ENCODE peak calls at places on chromosomes 13 and 19, in nine cellular contexts. Z, R, V, S, E, M, J, T and N are unnamed samples.

GRCh38 chr19:32350492-32350891 is 5.1 kb downstream of the ZNF507 start:
- DNase-seq in E (no peak), M (no peak), T (no peak), V (no peak), Z (no peak), S (no peak), R (no peak), J (no peak), N (no peak)

GRCh38 chr13:89267734-89268133 is 1596.6 kb downstream of the SLITRK5 start:
- DNase-seq in E (no peak), R (no peak), V (no peak), S (no peak), Z (peak; percentile 5), T (no peak), M (peak; percentile 46), J (no peak), N (no peak)

GRCh38 chr19:46635920-46636761 is at the start of gene GNG8:
- DNase-seq in S (no peak), T (no peak), E (peak; percentile 27), J (no peak), Z (no peak), V (no peak), M (no peak), R (no peak), N (peak; percentile 43)

GRCh38 chr13:20160346-20161274 is at the start of gene GJA3:
- DNase-seq in R (no peak), Z (peak; percentile 40), E (peak; percentile 33), T (no peak), J (peak; percentile 64), M (peak; percentile 44), S (no peak), V (no peak), N (peak; percentile 6)

GRCh38 chr13:30779608-30780007 is 44.3 kb downstream of the ALOX5AP start:
- DNase-seq in J (no peak), T (no peak), S (no peak), E (no peak), M (no peak), V (no peak), Z (no peak), R (no peak), N (no peak)

GRCh38 chr13:91863699-91864098 is 465.3 kb downstream of the GPC5 start:
- DNase-seq in S (no peak), Z (no peak), M (no peak), J (no peak), T (no peak), V (no peak), R (no peak), E (no peak), N (no peak)

GRCh38 chr19:28633223-28634030 is 579.5 kb downstream of the UQCRFS1 start:
- DNase-seq in S (peak; percentile 76), R (peak; percentile 41), V (peak; percentile 6), J (peak; percentile 36), T (no peak), M (peak; percentile 49), E (no peak), Z (peak; percentile 13), N (no peak)

GRCh38 chr13:53398051-53398450 is 369.4 kb downstream of the OLFM4 start:
- DNase-seq in T (no peak), R (no peak), V (no peak), J (no peak), E (no peak), M (no peak), S (no peak), Z (no peak), N (no peak)

GRCh38 chr19:17951151-17952040 is 15.5 kb upstream of the KCNN1 start:
- DNase-seq in J (no peak), M (no peak), Z (no peak), S (no peak), T (no peak), R (no peak), E (no peak), V (no peak), N (no peak)

GRCh38 chr19:51726049-51726448 is 2.3 kb upstream of the HAS1 start:
- DNase-seq in V (no peak), E (no peak), S (no peak), J (no peak), R (peak; percentile 68), T (no peak), M (peak; percentile 77), Z (no peak), N (no peak)

GRCh38 chr13:33218426-33218825 is 67.1 kb downstream of the STARD13 start:
- DNase-seq in V (no peak), S (no peak), M (no peak), E (no peak), R (no peak), Z (no peak), T (no peak), J (no peak), N (no peak)
- H3K4me1 ChIP-seq in V (peaks cover 51% of the 10 kb centered on the region), S (no peaks in the 10 kb centered on the region), M (peaks cover 25% of the 10 kb centered on the region), E (no peaks in the 10 kb centered on the region), R (peaks cover 9% of the 10 kb centered on the region), Z (peaks cover 17% of the 10 kb centered on the region), T (peaks cover 78% of the 10 kb centered on the region), J (no peaks in the 10 kb centered on the region), N (no peaks in the 10 kb centered on the region)

GRCh38 chr19:19211499-19212432 is at the start of gene NCAN:
- DNase-seq in T (no peak), Z (no peak), V (no peak), J (no peak), M (no peak), R (no peak), E (no peak), S (no peak), N (no peak)

GRCh38 chr19:19214892-19215291 is 3.1 kb downstream of the NCAN start:
- DNase-seq in R (no peak), E (no peak), M (peak; percentile 23), J (no peak), S (peak; percentile 30), T (no peak), V (peak; percentile 59), Z (peak; percentile 59), N (no peak)

GRCh38 chr19:19213822-19214558 is 2.2 kb downstream of the NCAN start:
- DNase-seq in V (no peak), S (no peak), J (no peak), T (no peak), E (no peak), Z (no peak), M (no peak), R (no peak), N (no peak)

GRCh38 chr19:19215792-19216191 is 4.0 kb downstream of the NCAN start:
- DNase-seq in Z (no peak), S (no peak), M (no peak), V (no peak), E (no peak), R (no peak), J (no peak), T (no peak), N (no peak)

GRCh38 chr19:19212866-19213265 is 1.1 kb downstream of the NCAN start:
- DNase-seq in J (no peak), T (no peak), V (no peak), R (no peak), S (no peak), Z (no peak), E (no peak), M (no peak), N (no peak)
- H3K27ac ChIP-seq in J (no peak overlapping the region), T (no peak overlapping the region), V (no peak overlapping the region), R (no peak overlapping the region), S (no peak overlapping the region), Z (no peak overlapping the region), E (no peak overlapping the region), M (no peak overlapping the region), N (no peak overlapping the region)

GRCh38 chr19:54429545-54430227 is 14.4 kb downstream of the TTYH1 start:
- DNase-seq in V (no peak), S (no peak), E (no peak), M (no peak), R (no peak), J (no peak), Z (no peak), T (no peak), N (no peak)

GRCh38 chr19:54432144-54432738 is 16.8 kb upstream of the LENG8 start:
- DNase-seq in J (no peak), V (no peak), S (no peak), E (no peak), T (no peak), M (no peak), Z (no peak), R (no peak), N (no peak)

GRCh38 chr19:54429176-54429495 is 13.9 kb downstream of the TTYH1 start:
- DNase-seq in M (no peak), S (no peak), J (no peak), V (no peak), T (no peak), E (no peak), Z (no peak), R (no peak), N (no peak)

GRCh38 chr19:54430306-54431254 is 15.3 kb downstream of the TTYH1 start:
- DNase-seq in M (no peak), R (no peak), S (peak; percentile 26), J (peak; percentile 44), E (peak; percentile 26), V (peak; percentile 20), T (no peak), Z (peak; percentile 68), N (no peak)

DNA sequence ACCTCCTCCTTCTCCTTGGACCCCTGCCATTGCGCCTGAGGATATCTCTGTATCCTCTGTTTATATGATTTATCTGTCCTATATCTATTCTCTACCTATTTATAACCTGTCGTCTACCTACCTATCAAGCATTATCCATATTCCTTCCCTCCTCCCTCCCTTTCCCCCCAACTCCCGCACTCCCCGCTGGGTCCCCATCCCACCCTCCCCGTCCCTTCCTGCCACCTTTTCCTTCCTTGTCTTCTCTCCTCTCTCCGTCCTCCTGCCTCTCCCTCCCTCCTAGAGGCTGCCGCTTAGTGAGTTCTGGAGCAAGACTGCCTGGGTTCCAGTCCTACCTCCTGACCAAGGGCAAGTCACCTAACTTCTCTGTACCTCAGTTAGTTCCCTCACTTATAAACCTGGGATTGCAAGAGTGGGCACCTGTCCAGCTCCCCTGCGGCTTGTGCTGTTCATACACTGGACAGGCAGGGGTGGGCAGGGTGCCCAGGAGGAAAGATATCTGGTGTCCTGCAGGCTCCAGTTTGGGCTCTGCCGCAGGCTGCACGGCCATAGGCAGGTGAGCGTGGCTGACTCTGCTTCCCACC is 16.1 kb downstream of the TTYH1 start:
- DNase-seq in E (no peak), J (no peak), Z (no peak), S (no peak), V (peak; percentile 97), T (no peak), M (peak; percentile 52), R (no peak), N (no peak)
- H3K4me1 ChIP-seq in E (peaks cover 17% of the 10 kb centered on the region), J (peaks cover 21% of the 10 kb centered on the region), Z (peaks cover 36% of the 10 kb centered on the region), S (peaks cover 7% of the 10 kb centered on the region), V (peaks cover 44% of the 10 kb centered on the region), T (peaks cover 54% of the 10 kb centered on the region), M (no peaks in the 10 kb centered on the region), R (no peaks in the 10 kb centered on the region), N (peaks cover 13% of the 10 kb centered on the region)

DNA sequence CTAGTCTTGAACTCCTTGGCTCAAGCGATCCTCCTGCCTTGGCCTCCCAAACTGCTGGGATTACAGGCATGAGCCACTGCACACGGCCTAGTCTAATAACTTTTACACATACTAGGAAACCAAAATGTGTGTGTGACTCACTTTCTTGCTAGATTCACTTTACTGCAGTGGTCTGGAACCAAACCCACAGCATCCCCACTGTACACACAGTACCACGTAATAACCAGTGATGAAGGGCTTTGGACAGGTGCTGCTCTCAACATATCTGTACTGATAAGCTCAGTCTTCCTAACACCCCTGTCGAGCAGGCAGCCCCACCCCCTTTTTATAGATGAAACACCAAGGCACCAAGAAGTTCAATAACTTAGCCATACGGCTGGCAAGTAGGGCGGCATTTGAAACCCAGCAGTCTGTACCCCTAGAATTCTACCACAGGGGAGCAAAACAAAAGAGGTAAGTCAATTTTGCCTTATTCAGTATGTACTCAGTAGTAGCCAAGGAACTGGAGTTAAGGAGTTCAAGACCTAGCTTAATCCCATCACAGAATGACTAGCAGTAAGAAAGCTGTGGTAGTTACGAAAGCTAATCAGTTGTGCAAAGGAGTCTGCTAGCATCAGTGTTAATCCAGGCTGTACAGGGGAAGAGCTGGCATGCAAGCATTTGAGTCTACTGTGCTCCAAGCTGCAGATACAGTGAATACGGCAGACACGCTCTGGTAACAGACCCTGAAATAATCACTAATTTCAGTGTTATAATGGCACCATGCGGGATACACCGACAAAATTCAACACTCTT is 4.9 kb downstream of the DNMT1 start:
- DNase-seq in R (no peak), E (no peak), V (no peak), S (no peak), M (peak; percentile 15), T (no peak), Z (no peak), J (no peak), N (no peak)
- H3K27ac ChIP-seq in R (no peak overlapping the region), E (no peak overlapping the region), V (no peak overlapping the region), S (peak overlapping the region; percentile 1), M (no peak overlapping the region), T (no peak overlapping the region), Z (no peak overlapping the region), J (no peak overlapping the region), N (no peak overlapping the region)